ENCODE peak calls at places on chromosomes 12 and 14, in five cellular contexts. H is neural progenitor cell, V is GM23338, S is transverse colon, N is uterus. E is an unnamed sample. For H3K4me1 and H3K36me3, the result is how much of the 10 kb centered on the place peaks cover.

GRCh38 chr14:31880935-31881334 is 196.2 kb upstream of the ARHGAP5 start:
- DNase-seq in H (no peak), V (no peak), S (peak), N (no peak), E (no peak)

GRCh38 chr12:106917503-106917902 is 38.2 kb upstream of the TMEM263 start:
- DNase-seq in H (no peak), V (no peak), S (no peak), N (no peak), E (no peak)

GRCh38 chr12:47980172-47980571 is 16.8 kb downstream of the TMEM106C start:
- DNase-seq in H (no peak), V (no peak), S (no peak), N (no peak), E (no peak)

GRCh38 chr14:88616697-88617096 is 53.9 kb downstream of the ZC3H14 start:
- DNase-seq in H (no peak), V (no peak), S (no peak), N (no peak), E (no peak)

GRCh38 chr14:100049220-100049619 is 16.0 kb upstream of the EVL start:
- DNase-seq in H (no peak), V (no peak), S (no peak), N (peak), E (no peak)

GRCh38 chr12:97476255-97476654 is 13.7 kb downstream of the RMST start:
- DNase-seq in H (no peak), V (no peak), S (no peak), N (no peak), E (no peak)

GRCh38 chr12:116455540-116456306 is 103.5 kb upstream of the MAP1LC3B2 start:
- DNase-seq in H (peak), V (peak), S (peak), N (peak), E (peak)

GRCh38 chr14:66662374-66662773 is 154.4 kb downstream of the GPHN start:
- DNase-seq in H (peak), V (peak), S (no peak), N (no peak), E (no peak)

GRCh38 chr14:103495854-103496253 is 26.8 kb downstream of the CKB start:
- DNase-seq in H (no peak), V (no peak), S (no peak), N (no peak), E (no peak)

GRCh38 chr14:28769358-28769757 is 2.8 kb downstream of the FOXG1 start:
- DNase-seq in H (no peak), V (no peak), S (no peak), N (no peak), E (no peak)

GRCh38 chr12:117059156-117059555 is 40.1 kb downstream of the TESC start:
- DNase-seq in H (no peak), V (no peak), S (no peak), N (no peak), E (no peak)

GRCh38 chr12:3562484-3562883 is 71.5 kb downstream of the PRMT8 start:
- DNase-seq in H (no peak), V (no peak), S (no peak), N (no peak), E (no peak)

GRCh38 chr14:100605706-100606686 is 18.8 kb upstream of the BEGAIN start:
- DNase-seq in H (peak), V (no peak), S (no peak), N (no peak), E (no peak)

GRCh38 chr12:4829161-4829792 is 80.4 kb upstream of the KCNA1 start:
- DNase-seq in H (no peak), V (no peak), S (no peak), N (no peak), E (no peak)

GRCh38 chr14:66101662-66102061 is 384.5 kb upstream of the CCDC196 start:
- DNase-seq in H (no peak), V (no peak), S (no peak), N (no peak), E (no peak)

GRCh38 chr12:2637371-2637770 is 157.4 kb upstream of the FKBP4 start:
- DNase-seq in H (no peak), V (no peak), S (no peak), N (peak), E (no peak)

GRCh38 chr12:97681612-97682504 is 219.3 kb downstream of the RMST start:
- DNase-seq in H (no peak), V (no peak), S (no peak), N (no peak), E (no peak)

GRCh38 chr12:53703746-53704145 is 23.5 kb downstream of the CALCOCO1 start:
- DNase-seq in H (no peak), V (no peak), S (no peak), N (no peak), E (no peak)

GRCh38 chr12:31574803-31575573 is 15.9 kb downstream of the DENND5B start:
- DNase-seq in H (peak), V (no peak), S (no peak), N (no peak), E (no peak)

GRCh38 chr12:28024231-28024995 is 51.9 kb upstream of the PTHLH start:
- DNase-seq in H (no peak), V (no peak), S (no peak), N (no peak), E (no peak)

GRCh38 chr14:36020120-36021029 is 156.1 kb downstream of the PTCSC3 start:
- DNase-seq in H (peak), V (no peak), S (no peak), N (no peak), E (no peak)

GRCh38 chr12:10364839-10365681 is 24.8 kb downstream of the KLRK1 start:
- DNase-seq in H (peak), V (peak), S (peak), N (peak), E (no peak)

GRCh38 chr12:56120158-56120846 is 2.2 kb downstream of the ZC3H10 start:
- DNase-seq in H (no peak), V (no peak), S (no peak), N (no peak), E (no peak)

GRCh38 chr12:50734409-50735263 is 29.3 kb upstream of the ATF1 start:
- DNase-seq in H (peak), V (peak), S (no peak), N (no peak), E (no peak)

GRCh38 chr14:99481745-99482099 is 513 bp downstream of the CCNK start:
- DNase-seq in H (no peak), V (peak), S (no peak), N (no peak), E (no peak)

GRCh38 chr14:74552623-74553022 is 59.1 kb downstream of the ISCA2 start:
- DNase-seq in H (no peak), V (no peak), S (peak), N (peak), E (peak)

GRCh38 chr12:128783129-128783574 is 40.6 kb downstream of the SLC15A4 start:
- DNase-seq in H (no peak), V (no peak), S (no peak), N (peak), E (no peak)

GRCh38 chr14:22268875-22269274 is 320.1 kb downstream of the DAD1 start:
- DNase-seq in H (no peak), V (no peak), S (no peak), N (no peak), E (no peak)

GRCh38 chr14:60183724-60184596 is 18.8 kb upstream of the DHRS7 start:
- DNase-seq in H (peak), V (peak), S (no peak), N (peak), E (no peak)

GRCh38 chr12:15856097-15856982 is 25.8 kb upstream of the STRAP start:
- DNase-seq in H (peak), V (peak), S (peak), N (peak), E (peak)

GRCh38 chr12:42261708-42262107 is 23.7 kb upstream of the YAF2 start:
- DNase-seq in H (no peak), V (no peak), S (no peak), N (no peak), E (no peak)

GRCh38 chr12:79934309-79935020 is 432 bp downstream of the PPP1R12A start:
- DNase-seq in H (no peak), V (peak), S (no peak), N (peak), E (no peak)

GRCh38 chr14:70585221-70585620 is 15.2 kb downstream of the MED6 start:
- DNase-seq in H (peak), V (peak), S (no peak), N (no peak), E (no peak)

GRCh38 chr12:47949441-47950341 is 13.7 kb upstream of the TMEM106C start:
- DNase-seq in H (peak), V (peak), S (peak), N (peak), E (peak)

DNA sequence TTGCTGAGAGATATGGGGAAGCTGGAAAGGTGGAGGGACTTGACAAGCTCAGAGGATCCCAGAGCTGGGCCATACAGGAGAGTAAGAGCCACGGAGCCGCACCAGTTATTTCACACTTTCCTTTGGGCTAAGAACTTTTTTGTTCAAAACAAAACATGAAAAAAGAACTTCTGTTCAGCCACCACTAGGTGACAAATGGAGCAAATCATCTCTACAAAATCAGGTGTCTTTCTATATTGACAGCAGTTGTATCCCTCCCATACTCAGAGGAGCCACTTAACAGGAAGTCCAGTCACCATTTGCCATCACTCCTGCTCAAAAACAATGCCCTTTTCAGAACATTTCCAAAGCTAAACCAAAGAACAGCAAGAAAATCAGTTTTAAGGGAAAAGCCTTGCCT is 70.3 kb upstream of the DBX2 start:
- DNase-seq in H (no peak), V (peak), S (no peak), N (no peak), E (no peak)
- TF ChIP-seq CTCF in H (peak), V (no peak), S (no peak), N (no peak), E (no peak)

GRCh38 chr12:12897286-12897685 is 5.9 kb downstream of the GPRC5A start:
- DNase-seq in H (no peak), V (no peak), S (no peak), N (no peak), E (no peak)

GRCh38 chr12:12899530-12900380 is 8.4 kb downstream of the GPRC5A start:
- DNase-seq in H (no peak), V (no peak), S (no peak), N (peak), E (no peak)

GRCh38 chr12:12896261-12896660 is 4.9 kb downstream of the GPRC5A start:
- DNase-seq in H (no peak), V (no peak), S (no peak), N (no peak), E (no peak)

GRCh38 chr12:12898911-12899511 is 7.6 kb downstream of the GPRC5A start:
- DNase-seq in H (no peak), V (no peak), S (no peak), N (no peak), E (no peak)

DNA sequence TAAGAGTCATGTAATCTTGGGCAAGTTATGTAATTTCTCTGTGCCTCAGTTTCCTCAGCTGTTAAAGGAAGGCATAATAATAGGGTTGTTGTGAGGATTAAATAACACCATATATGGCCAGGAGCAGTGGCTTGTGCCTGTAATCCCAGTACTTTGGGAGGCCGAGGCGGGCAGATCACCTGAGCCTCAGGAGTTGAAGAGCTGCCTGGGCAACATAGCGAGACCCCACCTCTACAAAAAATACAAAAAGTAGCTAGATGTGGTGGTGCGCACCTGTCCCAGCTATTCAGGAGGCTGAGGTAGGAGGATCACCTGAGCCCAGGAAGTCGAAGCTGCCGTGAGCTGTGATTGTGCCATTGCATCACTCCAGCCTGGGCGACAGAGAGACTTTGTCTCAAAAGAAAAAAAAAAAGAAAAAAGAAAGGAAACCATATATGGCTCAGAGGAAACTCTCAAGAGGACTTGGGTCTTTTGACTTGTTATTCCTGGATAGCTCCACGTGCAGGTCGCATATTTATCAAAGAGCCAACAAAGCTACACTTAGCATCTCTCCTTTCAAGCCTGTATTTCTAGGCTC is 6.9 kb downstream of the GPRC5A start:
- DNase-seq in H (no peak), V (no peak), S (no peak), N (no peak), E (no peak)
- H3K4me1 ChIP-seq in H (under half), V (under half), S (under half), N (under half), E (half or more)

GRCh38 chr14:93232159-93232558 is 25.1 kb downstream of the UBR7 start:
- DNase-seq in H (no peak), V (no peak), S (no peak), N (no peak), E (no peak)

GRCh38 chr14:93231129-93231979 is 24.3 kb downstream of the UBR7 start:
- DNase-seq in H (no peak), V (no peak), S (no peak), N (no peak), E (no peak)

GRCh38 chr14:93230539-93230938 is 23.5 kb downstream of the UBR7 start:
- DNase-seq in H (no peak), V (no peak), S (no peak), N (no peak), E (no peak)

GRCh38 chr14:93223565-93223964 is 16.5 kb downstream of the UBR7 start:
- DNase-seq in H (no peak), V (peak), S (no peak), N (no peak), E (no peak)

DNA sequence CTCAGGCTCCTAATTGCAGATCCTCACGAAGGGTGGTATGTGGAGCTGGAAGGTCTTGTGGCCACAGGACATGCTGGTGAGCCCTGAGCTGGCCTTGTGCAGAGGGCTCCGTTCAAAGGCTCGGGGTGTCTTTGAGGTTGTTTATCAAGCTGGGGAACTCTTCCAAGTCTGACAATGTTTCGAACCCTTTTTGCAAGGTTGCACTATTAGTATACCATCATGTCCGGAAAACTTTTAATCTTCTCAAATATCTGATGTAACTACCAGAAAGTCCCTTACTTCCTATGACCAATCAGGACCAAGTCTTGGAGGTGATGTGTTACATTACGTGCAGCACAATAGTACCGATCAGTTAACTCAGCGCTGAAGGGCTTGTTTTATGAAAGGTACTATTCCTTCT is 21.5 kb downstream of the UBR7 start:
- DNase-seq in H (no peak), V (no peak), S (no peak), N (no peak), E (no peak)
- H3K36me3 ChIP-seq in H (under half), V (under half), S (under half), N (under half), E (under half)

GRCh38 chr14:92967346-92967926 is 44.5 kb downstream of the CHGA start:
- DNase-seq in H (no peak), V (no peak), S (no peak), N (no peak), E (no peak)

GRCh38 chr14:92971601-92972180 is 48.7 kb downstream of the CHGA start:
- DNase-seq in H (no peak), V (no peak), S (no peak), N (no peak), E (no peak)

GRCh38 chr14:92969470-92970232 is 46.7 kb downstream of the CHGA start:
- DNase-seq in H (no peak), V (no peak), S (no peak), N (no peak), E (no peak)

GRCh38 chr14:92968291-92969020 is 45.5 kb downstream of the CHGA start:
- DNase-seq in H (no peak), V (no peak), S (no peak), N (no peak), E (no peak)

GRCh38 chr14:92970233-92970625 is 47.3 kb downstream of the CHGA start:
- DNase-seq in H (no peak), V (peak), S (no peak), N (no peak), E (no peak)
- TF ChIP-seq CTCF in H (no peak), V (no peak), S (no peak), N (no peak), E (no peak)

E was measured in thoracic aorta.